ENCODE peak calls at places on chromosomes 13 and 19, in six cellular contexts. H, J, R, P, K and U are unnamed samples.

GRCh38 chr19:48413879-48414623 is 20.6 kb downstream of the GRIN2D start:
- DNase-seq in H (no peak), K (no peak), R (no peak), J (no peak), P (no peak), U (no peak)

GRCh38 chr19:17314007-17314589 is 4.7 kb downstream of the DDA1 start:
- DNase-seq in K (no peak), J (no peak), P (no peak), H (no peak), R (no peak), U (no peak)

GRCh38 chr13:94579063-94579462 is 16.9 kb downstream of the TGDS start:
- DNase-seq in K (no peak), H (no peak), P (no peak), R (no peak), J (no peak), U (no peak)

GRCh38 chr19:15122331-15123030 is 15.3 kb downstream of the SYDE1 start:
- DNase-seq in P (no peak), R (no peak), K (no peak), H (no peak), J (no peak), U (no peak)

GRCh38 chr19:55472463-55472862 is 4.0 kb upstream of the ZNF628 start:
- DNase-seq in R (no peak), P (no peak), K (no peak), H (no peak), J (peak), U (no peak)

GRCh38 chr13:49701481-49701880 is 10.2 kb upstream of the EBPL start:
- DNase-seq in H (no peak), J (no peak), K (no peak), P (no peak), R (no peak), U (no peak)

GRCh38 chr13:31638577-31638976 is 100.7 kb upstream of the RXFP2 start:
- DNase-seq in R (no peak), P (no peak), J (peak), K (no peak), H (no peak), U (no peak)

GRCh38 chr13:112247471-112248405 is 128.4 kb upstream of the SPACA7 start:
- DNase-seq in J (no peak), P (no peak), H (no peak), K (no peak), R (no peak), U (no peak)

GRCh38 chr19:21699197-21699596 is 68.2 kb downstream of the ZNF100 start:
- DNase-seq in P (no peak), J (no peak), R (no peak), H (no peak), K (no peak), U (no peak)

GRCh38 chr13:107450931-107451330 is 764.4 kb downstream of the LIG4 start:
- DNase-seq in K (no peak), R (no peak), H (no peak), P (no peak), J (peak), U (no peak)

GRCh38 chr19:55368701-55369563 is 1.3 kb downstream of the IL11 start:
- DNase-seq in R (no peak), J (peak), K (no peak), H (no peak), P (no peak), U (no peak)

GRCh38 chr13:43042410-43042921 is 19.1 kb downstream of the DNAJC15 start:
- DNase-seq in P (no peak), H (no peak), J (no peak), K (no peak), R (no peak), U (no peak)

GRCh38 chr13:44730099-44730498 is 154.0 kb upstream of the TSC22D1 start:
- DNase-seq in H (no peak), K (no peak), J (no peak), R (no peak), P (no peak), U (no peak)

GRCh38 chr19:28420731-28421550 is 792.0 kb downstream of the UQCRFS1 start:
- DNase-seq in J (no peak), K (no peak), R (no peak), H (no peak), P (no peak), U (no peak)

GRCh38 chr13:100491164-100491847 is 97.3 kb downstream of the GGACT start:
- DNase-seq in H (no peak), K (no peak), R (no peak), J (peak), P (no peak), U (no peak)

GRCh38 chr13:26983533-26984315 is 187.9 kb downstream of the USP12 start:
- DNase-seq in P (no peak), R (no peak), H (no peak), K (no peak), J (no peak), U (no peak)

GRCh38 chr19:41334793-41335192 is 18.9 kb downstream of the TGFB1 start:
- DNase-seq in P (no peak), K (no peak), H (no peak), R (no peak), J (no peak), U (no peak)

GRCh38 chr19:6425732-6426686 is 1.4 kb upstream of the KHSRP start:
- DNase-seq in P (no peak), J (no peak), K (no peak), R (no peak), H (no peak), U (no peak)

GRCh38 chr13:48542581-48543341 is 9.9 kb upstream of the RCBTB2 start:
- DNase-seq in P (no peak), J (no peak), H (peak), K (peak), R (no peak), U (peak)

GRCh38 chr13:31824705-31825512 is 85.6 kb downstream of the RXFP2 start:
- DNase-seq in H (no peak), P (no peak), R (no peak), K (no peak), J (peak), U (no peak)

GRCh38 chr13:51803018-51803417 is 945 bp downstream of the DHRS12 start:
- DNase-seq in J (no peak), R (no peak), P (no peak), K (peak), H (no peak), U (no peak)

GRCh38 chr19:15253513-15253912 is 21.3 kb upstream of the EPHX3 start:
- DNase-seq in P (no peak), R (no peak), K (peak), J (no peak), H (no peak), U (no peak)

GRCh38 chr13:113045214-113046007 is 60.2 kb upstream of the F7 start:
- DNase-seq in P (no peak), K (no peak), R (no peak), H (no peak), J (no peak), U (no peak)

GRCh38 chr13:36891752-36892151 is 28.3 kb downstream of the SMAD9 start:
- DNase-seq in J (no peak), K (no peak), R (no peak), P (no peak), H (no peak), U (no peak)

GRCh38 chr13:99311748-99312492 is 4.7 kb upstream of the GPR183 start:
- DNase-seq in K (no peak), H (no peak), R (no peak), J (no peak), P (no peak), U (no peak)

GRCh38 chr19:14686411-14686810 is 3.4 kb upstream of the ZNF333 start:
- DNase-seq in K (no peak), J (peak), H (peak), R (no peak), P (no peak), U (no peak)

GRCh38 chr13:30033681-30034447 is 183.4 kb upstream of the UBL3 start:
- DNase-seq in P (no peak), H (peak), K (no peak), J (peak), R (no peak), U (no peak)

GRCh38 chr13:51793570-51794273 is 10.2 kb downstream of the DHRS12 start:
- DNase-seq in H (no peak), K (no peak), P (peak), R (no peak), J (peak), U (no peak)

GRCh38 chr13:27583645-27584044 is 36.7 kb downstream of the LNX2 start:
- DNase-seq in P (no peak), J (peak), K (no peak), H (no peak), R (no peak), U (no peak)

GRCh38 chr13:29859971-29860370 is 9.6 kb upstream of the UBL3 start:
- DNase-seq in K (no peak), J (peak), R (no peak), P (no peak), H (no peak), U (no peak)

GRCh38 chr13:88005188-88005587 is 334.0 kb downstream of the SLITRK5 start:
- DNase-seq in P (no peak), J (no peak), H (no peak), R (no peak), K (no peak), U (no peak)

DNA sequence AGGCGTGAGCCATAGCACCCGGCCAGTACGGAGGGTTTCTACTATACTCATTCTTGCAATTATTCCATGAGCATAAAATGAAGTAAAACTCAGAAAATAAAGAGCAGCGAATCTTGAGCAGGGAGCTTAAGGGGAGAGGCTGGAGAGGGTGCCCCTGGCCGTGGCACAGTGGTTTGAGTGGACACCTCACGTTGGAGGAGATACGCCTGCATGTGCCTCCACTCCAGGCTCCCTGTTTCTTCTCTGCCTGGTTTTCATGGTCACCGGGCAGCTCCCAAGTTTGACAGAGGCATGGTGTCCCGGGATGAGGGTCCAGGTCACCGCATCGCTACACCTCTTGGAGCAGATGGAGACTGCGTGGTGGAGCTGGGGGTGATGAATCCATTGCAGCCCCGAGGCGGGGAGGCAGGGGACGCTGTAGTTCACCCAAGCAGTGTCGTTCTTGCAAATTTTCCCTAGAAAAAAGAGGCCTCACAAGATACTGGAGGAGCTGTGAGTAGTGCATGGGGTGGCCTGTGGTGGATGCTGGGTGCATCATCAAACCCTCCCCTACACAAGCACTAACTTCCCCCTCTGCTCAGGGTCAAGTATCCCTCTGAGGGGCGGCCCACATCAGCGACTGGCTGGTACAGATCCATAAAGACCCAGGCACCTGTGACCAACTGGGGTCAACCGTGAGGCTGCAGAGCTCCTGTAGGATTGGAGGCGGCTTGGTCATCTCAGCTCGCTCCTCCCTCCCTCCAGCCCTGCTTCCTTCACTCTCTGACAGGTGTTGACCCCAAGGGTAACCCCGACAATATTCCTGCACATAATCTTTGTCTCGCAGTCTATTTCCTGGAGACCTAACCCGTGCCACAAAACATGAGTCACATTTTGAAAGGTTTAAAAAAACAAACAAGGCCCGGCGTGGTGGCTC is 3.6 kb upstream of the MIER2 start:
- DNase-seq in H (no peak), P (no peak), R (no peak), K (no peak), J (no peak), U (no peak)
- TF ChIP-seq CTCF in H (peak), P (peak), R (no peak), K (no peak), J (no peak), U (no peak)

GRCh38 chr19:30255783-30256509 is 116.2 kb upstream of the ZNF536 start:
- DNase-seq in K (no peak), R (no peak), J (no peak), H (peak), P (no peak), U (no peak)
- TF ChIP-seq CTCF in K (no peak), R (no peak), J (no peak), H (no peak), P (no peak), U (no peak)

GRCh38 chr13:102197193-102197592 is 204.7 kb downstream of the FGF14 start:
- DNase-seq in J (peak), H (no peak), R (no peak), P (no peak), K (no peak), U (no peak)
- TF ChIP-seq CTCF in J (no peak), H (peak), R (peak), P (peak), K (no peak), U (no peak)

GRCh38 chr13:23966691-23967615 is 69.7 kb upstream of the C1QTNF9B start:
- DNase-seq in R (peak), P (no peak), J (no peak), K (no peak), H (no peak), U (no peak)

GRCh38 chr13:23963184-23963931 is 66.1 kb upstream of the C1QTNF9B start:
- DNase-seq in R (no peak), J (no peak), H (no peak), P (no peak), K (no peak), U (no peak)

GRCh38 chr13:23963947-23964346 is 66.6 kb upstream of the C1QTNF9B start:
- DNase-seq in H (no peak), R (no peak), P (no peak), J (peak), K (no peak), U (no peak)

GRCh38 chr13:23965346-23965745 is 68.0 kb upstream of the C1QTNF9B start:
- DNase-seq in J (no peak), P (no peak), K (no peak), H (no peak), R (no peak), U (no peak)

DNA sequence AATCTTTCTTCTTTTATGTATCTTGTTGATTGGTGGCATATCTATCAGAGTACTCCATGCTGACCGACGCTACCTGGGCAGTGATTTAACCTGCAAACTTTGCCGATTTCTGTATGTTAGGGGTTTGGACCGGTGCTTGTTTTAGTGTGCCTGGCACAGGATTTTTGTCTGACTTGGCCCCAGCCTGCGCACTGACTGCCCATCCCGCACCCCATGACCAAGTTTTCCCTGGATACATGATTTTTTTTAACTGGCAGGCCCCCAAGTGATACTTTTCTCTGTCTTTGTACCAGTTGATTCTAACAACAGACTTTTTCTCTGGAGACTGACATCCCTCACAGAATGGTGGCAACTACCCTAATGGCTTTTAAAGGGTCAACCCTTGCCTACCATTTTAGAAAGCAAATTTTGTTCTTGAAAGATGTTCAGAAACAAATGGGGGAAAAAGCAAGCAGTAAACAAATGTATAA is 69.0 kb upstream of the C1QTNF9B start:
- DNase-seq in H (no peak), J (no peak), K (no peak), P (no peak), R (no peak), U (no peak)
- TF ChIP-seq CTCF in H (no peak), J (no peak), K (no peak), P (no peak), R (no peak), U (no peak)

GRCh38 chr13:46728777-46729176 is 68.2 kb downstream of the ESD start:
- DNase-seq in K (no peak), R (peak), H (no peak), P (no peak), J (no peak), U (no peak)
- TF ChIP-seq CTCF in K (no peak), R (no peak), H (no peak), P (peak), J (peak), U (peak)

DNA sequence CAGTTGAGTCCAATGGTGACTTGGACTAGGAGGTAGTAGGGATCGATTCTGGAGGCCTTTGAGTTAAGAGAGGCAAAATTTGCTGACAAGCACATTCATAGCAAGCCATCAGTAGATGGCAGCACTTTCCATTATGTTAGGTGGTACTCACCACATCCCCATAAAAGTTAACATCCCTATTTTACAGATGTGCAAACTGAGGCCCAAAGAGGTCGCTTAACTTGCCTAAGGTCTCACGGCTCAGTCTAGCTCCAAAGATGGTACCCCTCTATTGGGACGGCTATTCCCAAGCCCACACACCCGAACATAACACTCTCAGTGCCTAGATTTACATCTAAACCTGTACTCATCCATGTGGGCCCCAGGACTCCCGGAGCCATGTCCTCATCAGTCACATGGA is 21.5 kb upstream of the FOSB start:
- DNase-seq in H (no peak), R (peak), J (peak), P (no peak), K (no peak), U (no peak)
- TF ChIP-seq CTCF in H (peak), R (peak), J (peak), P (peak), K (no peak), U (peak)

DNA sequence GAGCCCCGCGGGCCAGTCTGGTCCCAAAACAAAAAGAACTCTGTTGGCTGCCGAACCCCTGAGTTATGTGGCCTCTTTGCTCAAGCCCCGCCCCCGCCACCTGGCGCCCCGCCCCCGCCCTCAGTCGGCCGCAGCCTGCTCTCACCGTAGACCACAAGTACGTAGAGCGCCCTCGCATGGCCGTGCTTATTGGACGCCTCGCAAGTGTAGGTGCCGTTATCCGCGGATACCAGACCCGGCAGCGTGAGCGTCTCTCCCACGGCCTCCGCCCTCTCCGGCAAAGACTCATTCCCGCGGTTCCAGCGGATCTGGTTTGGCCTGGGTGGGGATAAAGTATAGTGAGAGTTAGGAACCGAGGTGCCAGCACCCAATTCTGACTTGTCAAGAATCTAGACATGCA is 5.5 kb upstream of the ZNF428 start:
- DNase-seq in R (peak), P (no peak), K (peak), J (no peak), H (peak), U (no peak)
- TF ChIP-seq CTCF in R (peak), P (no peak), K (peak), J (no peak), H (peak), U (peak)

GRCh38 chr13:110557082-110557481 is 4.4 kb downstream of the RAB20 start:
- DNase-seq in P (no peak), J (no peak), R (no peak), H (no peak), K (no peak), U (no peak)

GRCh38 chr13:110554227-110554836 is 7.2 kb downstream of the RAB20 start:
- DNase-seq in H (no peak), P (no peak), K (no peak), J (no peak), R (no peak), U (no peak)

GRCh38 chr13:110556224-110556606 is 5.3 kb downstream of the RAB20 start:
- DNase-seq in K (no peak), J (no peak), P (no peak), H (no peak), R (no peak), U (no peak)

GRCh38 chr13:110554946-110555345 is 6.6 kb downstream of the RAB20 start:
- DNase-seq in P (no peak), R (no peak), H (no peak), J (no peak), K (no peak), U (no peak)

DNA sequence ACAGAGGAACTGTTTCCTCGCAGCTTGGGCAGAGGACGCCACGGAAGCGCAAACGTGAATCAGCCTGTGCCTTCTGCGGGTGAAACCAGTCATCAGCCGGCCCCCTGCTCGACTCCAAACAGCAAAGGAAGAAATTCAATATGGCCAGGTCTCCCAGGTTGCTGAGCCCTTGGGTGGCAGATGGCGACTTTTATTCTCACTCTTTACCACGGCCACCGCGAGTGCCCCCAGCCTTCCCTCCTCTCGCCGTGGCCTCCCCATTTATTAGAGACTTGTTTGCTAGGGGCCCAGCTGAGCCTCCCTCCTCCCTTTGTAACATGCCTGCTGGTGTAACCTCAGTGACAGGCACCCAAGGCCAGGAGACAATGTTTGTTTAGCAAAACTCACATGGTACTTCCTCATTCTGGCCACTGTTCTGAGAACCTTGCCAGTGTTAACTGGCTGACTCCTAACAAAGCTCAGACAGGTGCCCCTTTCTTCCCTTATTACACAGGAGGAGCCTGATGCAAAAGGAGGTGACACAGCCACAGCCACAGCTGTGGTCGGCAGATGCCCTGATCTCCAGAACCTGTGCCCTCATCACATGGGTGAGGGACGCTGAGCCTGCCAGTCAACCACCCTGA is 5.8 kb downstream of the RAB20 start:
- DNase-seq in P (no peak), J (no peak), R (peak), H (no peak), K (no peak), U (no peak)
- TF ChIP-seq CTCF in P (no peak), J (no peak), R (no peak), H (no peak), K (no peak), U (no peak)

GRCh38 chr19:50796128-50796633 is 6.0 kb downstream of the ACP4 start:
- DNase-seq in H (no peak), J (no peak), K (no peak), R (no peak), P (no peak), U (no peak)
- TF ChIP-seq CTCF in H (no peak), J (no peak), K (no peak), R (no peak), P (no peak), U (no peak)